ENCODE peak calls at places on chromosome 5, in nine cellular contexts. One of them, this sample, is unnamed.

GRCh38 chr5:143426437-143426991 is 23.0 kb upstream of the NR3C1 start:
- DNase-seq in sigmoid colon: no peak
- DNase-seq in SK-N-SH: no peak
- DNase-seq in stomach: no peak
- DNase-seq in GM23338: no peak
- DNase-seq in HL-60: no peak
- DNase-seq in GM12878: no peak
- DNase-seq in GM12892: no peak
- DNase-seq in transverse colon: no peak
- DNase-seq in this sample: no peak

GRCh38 chr5:139104577-139105271 is 93.4 kb downstream of the SIL1 start:
- DNase-seq in SK-N-SH: no peak
- DNase-seq in transverse colon: peak
- DNase-seq in GM23338: no peak
- DNase-seq in GM12878: no peak
- DNase-seq in HL-60: no peak
- DNase-seq in sigmoid colon: peak
- DNase-seq in GM12892: no peak
- DNase-seq in stomach: no peak
- DNase-seq in this sample: no peak

GRCh38 chr5:127936439-127936972 is 147.1 kb upstream of the SLC12A2 start:
- DNase-seq in stomach: no peak
- DNase-seq in sigmoid colon: no peak
- DNase-seq in SK-N-SH: no peak
- DNase-seq in GM12878: no peak
- DNase-seq in HL-60: no peak
- DNase-seq in transverse colon: no peak
- DNase-seq in GM12892: no peak
- DNase-seq in GM23338: no peak
- DNase-seq in this sample: no peak

GRCh38 chr5:142046191-142046590 is 33.4 kb upstream of the GNPDA1 start:
- DNase-seq in stomach: no peak
- DNase-seq in GM12878: no peak
- DNase-seq in sigmoid colon: no peak
- DNase-seq in transverse colon: no peak
- DNase-seq in HL-60: no peak
- DNase-seq in GM12892: no peak
- DNase-seq in SK-N-SH: no peak
- DNase-seq in GM23338: no peak
- DNase-seq in this sample: no peak

GRCh38 chr5:149999359-149999758 is 1.1 kb downstream of the TIGD6 start:
- DNase-seq in SK-N-SH: no peak
- DNase-seq in sigmoid colon: no peak
- DNase-seq in GM23338: no peak
- DNase-seq in stomach: no peak
- DNase-seq in GM12892: no peak
- DNase-seq in GM12878: no peak
- DNase-seq in HL-60: no peak
- DNase-seq in transverse colon: no peak
- DNase-seq in this sample: no peak

GRCh38 chr5:116864157-116864837 is 289.7 kb upstream of the SEMA6A start:
- DNase-seq in GM12878: no peak
- DNase-seq in GM23338: peak
- DNase-seq in sigmoid colon: no peak
- DNase-seq in GM12892: no peak
- DNase-seq in transverse colon: no peak
- DNase-seq in SK-N-SH: peak
- DNase-seq in stomach: no peak
- DNase-seq in HL-60: no peak
- DNase-seq in this sample: no peak

GRCh38 chr5:39198080-39198479 is 21.3 kb downstream of the FYB1 start:
- DNase-seq in stomach: no peak
- DNase-seq in sigmoid colon: no peak
- DNase-seq in HL-60: no peak
- DNase-seq in transverse colon: no peak
- DNase-seq in GM23338: no peak
- DNase-seq in GM12892: no peak
- DNase-seq in GM12878: no peak
- DNase-seq in SK-N-SH: no peak
- DNase-seq in this sample: no peak

GRCh38 chr5:76521240-76521758 is 101.9 kb downstream of the F2RL2 start:
- DNase-seq in GM12878: no peak
- DNase-seq in SK-N-SH: no peak
- DNase-seq in sigmoid colon: no peak
- DNase-seq in GM12892: peak
- DNase-seq in stomach: no peak
- DNase-seq in GM23338: no peak
- DNase-seq in transverse colon: no peak
- DNase-seq in HL-60: no peak
- DNase-seq in this sample: no peak

GRCh38 chr5:72244862-72245371 is 75.1 kb downstream of the MRPS27 start:
- DNase-seq in transverse colon: no peak
- DNase-seq in GM23338: peak
- DNase-seq in GM12892: no peak
- DNase-seq in stomach: no peak
- DNase-seq in GM12878: no peak
- DNase-seq in sigmoid colon: no peak
- DNase-seq in HL-60: peak
- DNase-seq in SK-N-SH: peak
- DNase-seq in this sample: no peak

GRCh38 chr5:128673970-128674369 is 135.9 kb upstream of the FBN2 start:
- DNase-seq in SK-N-SH: no peak
- DNase-seq in HL-60: no peak
- DNase-seq in GM23338: peak
- DNase-seq in sigmoid colon: no peak
- DNase-seq in stomach: no peak
- DNase-seq in transverse colon: no peak
- DNase-seq in GM12878: no peak
- DNase-seq in GM12892: no peak
- DNase-seq in this sample: no peak

GRCh38 chr5:135332519-135333150 is 66.4 kb downstream of the MACROH2A1 start:
- DNase-seq in GM23338: peak
- DNase-seq in sigmoid colon: no peak
- DNase-seq in GM12878: no peak
- DNase-seq in HL-60: peak
- DNase-seq in SK-N-SH: peak
- DNase-seq in stomach: no peak
- DNase-seq in GM12892: no peak
- DNase-seq in transverse colon: no peak
- DNase-seq in this sample: peak

GRCh38 chr5:172714491-172715420 is 56.2 kb downstream of the DUSP1 start:
- DNase-seq in HL-60: peak
- DNase-seq in GM12892: peak
- DNase-seq in SK-N-SH: peak
- DNase-seq in stomach: peak
- DNase-seq in transverse colon: peak
- DNase-seq in GM23338: peak
- DNase-seq in sigmoid colon: peak
- DNase-seq in GM12878: no peak
- DNase-seq in this sample: peak

DNA sequence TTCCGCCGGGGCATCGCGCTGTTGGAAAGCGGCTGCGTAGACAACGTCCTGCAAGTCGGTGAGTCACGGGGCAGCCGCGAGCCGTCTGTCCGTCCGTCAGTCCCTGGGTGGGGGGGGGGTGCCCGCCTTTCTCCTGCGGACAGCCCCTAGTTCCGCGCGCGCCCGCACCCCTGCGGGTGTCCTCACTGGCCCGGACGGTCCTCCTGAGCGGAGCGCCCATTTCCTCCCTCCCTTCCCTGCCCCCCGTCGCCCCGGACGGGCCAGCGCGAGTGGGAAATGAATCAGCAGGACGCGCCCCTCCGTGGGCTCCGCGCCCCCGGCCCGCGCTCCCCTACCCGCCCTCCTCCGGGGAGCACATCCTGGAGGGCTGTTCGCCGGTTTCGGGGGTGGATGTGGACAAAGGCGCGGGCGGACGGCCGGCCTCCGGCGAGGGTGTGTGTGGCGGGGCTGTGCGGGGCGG is 863 bp downstream of the ZSWIM6 start:
- DNase-seq in transverse colon: peak
- DNase-seq in GM23338: peak
- DNase-seq in SK-N-SH: peak
- DNase-seq in GM12878: no peak
- DNase-seq in stomach: peak
- DNase-seq in GM12892: peak
- DNase-seq in sigmoid colon: peak
- DNase-seq in HL-60: peak
- DNase-seq in this sample: peak
- TF ChIP-seq POLR2AphosphoS5 in transverse colon: no peak
- TF ChIP-seq POLR2AphosphoS5 in GM23338: no peak
- TF ChIP-seq POLR2AphosphoS5 in SK-N-SH: no peak
- TF ChIP-seq POLR2AphosphoS5 in GM12878: no peak
- TF ChIP-seq POLR2AphosphoS5 in stomach: no peak
- TF ChIP-seq POLR2AphosphoS5 in GM12892: no peak
- TF ChIP-seq POLR2AphosphoS5 in sigmoid colon: peak
- TF ChIP-seq POLR2AphosphoS5 in HL-60: no peak
- TF ChIP-seq POLR2AphosphoS5 in this sample: no peak

DNA sequence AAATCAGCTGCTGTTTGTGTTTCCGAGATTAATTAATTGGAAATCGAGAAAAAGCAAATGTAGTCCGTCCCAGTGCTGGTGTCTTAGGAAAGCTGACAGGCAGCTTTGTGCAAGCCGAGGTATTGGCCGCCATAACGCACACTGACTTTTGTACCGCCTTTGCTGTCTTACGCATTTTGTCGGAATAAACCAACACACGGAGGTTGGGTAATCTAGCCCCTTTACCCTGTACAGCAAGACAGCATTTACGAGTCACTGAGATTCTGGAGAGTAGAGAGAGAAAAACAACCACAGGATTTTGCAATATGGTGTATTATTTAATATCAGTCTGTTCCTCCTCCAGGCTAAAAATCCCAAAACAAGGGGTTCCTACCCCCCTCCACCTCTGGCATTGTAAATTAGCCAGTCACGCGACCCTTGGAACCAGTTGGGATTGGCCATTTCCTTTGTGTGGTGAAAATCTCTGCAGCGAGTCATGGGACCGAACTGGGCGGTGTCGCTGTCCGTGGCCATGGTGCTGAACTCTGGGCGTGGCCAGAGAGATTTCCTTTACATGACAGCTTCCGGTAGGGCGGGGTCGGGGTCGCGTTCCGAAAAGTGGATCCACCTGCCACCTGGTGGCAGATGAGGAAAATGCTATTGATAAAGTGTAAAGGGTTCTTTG is 10.3 kb upstream of the PCDHB1 start:
- DNase-seq in GM12892: peak
- DNase-seq in stomach: peak
- DNase-seq in HL-60: peak
- DNase-seq in SK-N-SH: peak
- DNase-seq in GM23338: peak
- DNase-seq in sigmoid colon: peak
- DNase-seq in transverse colon: peak
- DNase-seq in GM12878: no peak
- DNase-seq in this sample: peak
- TF ChIP-seq POLR2AphosphoS5 in GM12892: no peak
- TF ChIP-seq POLR2AphosphoS5 in stomach: peak
- TF ChIP-seq POLR2AphosphoS5 in HL-60: no peak
- TF ChIP-seq POLR2AphosphoS5 in SK-N-SH: peak
- TF ChIP-seq POLR2AphosphoS5 in GM23338: peak
- TF ChIP-seq POLR2AphosphoS5 in sigmoid colon: peak
- TF ChIP-seq POLR2AphosphoS5 in transverse colon: peak
- TF ChIP-seq POLR2AphosphoS5 in GM12878: no peak
- TF ChIP-seq POLR2AphosphoS5 in this sample: no peak

DNA sequence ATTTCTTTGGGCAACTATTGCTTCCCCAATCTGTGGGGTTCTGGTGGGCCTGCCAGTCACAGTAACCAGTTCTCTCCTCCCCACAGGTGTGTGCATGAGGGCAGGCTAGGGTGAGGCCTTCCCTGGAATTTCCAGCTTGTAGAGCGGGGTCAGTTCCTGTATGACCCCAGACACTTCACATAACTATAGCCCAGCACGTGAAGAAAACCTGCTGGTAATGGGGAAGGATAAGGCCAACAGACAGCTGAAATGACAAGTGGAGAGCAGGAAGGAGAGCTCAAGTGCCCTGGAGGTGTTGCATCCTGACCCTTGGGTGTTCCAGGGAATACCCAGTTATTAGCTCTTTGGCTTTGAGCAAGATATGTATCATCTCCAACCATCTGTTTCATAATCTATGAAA is 142.2 kb downstream of the CDC42SE2 start:
- DNase-seq in GM12892: no peak
- DNase-seq in GM23338: no peak
- DNase-seq in stomach: no peak
- DNase-seq in GM12878: no peak
- DNase-seq in sigmoid colon: no peak
- DNase-seq in HL-60: no peak
- DNase-seq in SK-N-SH: no peak
- DNase-seq in transverse colon: no peak
- DNase-seq in this sample: no peak
- TF ChIP-seq POLR2AphosphoS5 in GM12892: no peak
- TF ChIP-seq POLR2AphosphoS5 in GM23338: no peak
- TF ChIP-seq POLR2AphosphoS5 in stomach: no peak
- TF ChIP-seq POLR2AphosphoS5 in GM12878: no peak
- TF ChIP-seq POLR2AphosphoS5 in sigmoid colon: no peak
- TF ChIP-seq POLR2AphosphoS5 in HL-60: no peak
- TF ChIP-seq POLR2AphosphoS5 in SK-N-SH: no peak
- TF ChIP-seq POLR2AphosphoS5 in transverse colon: no peak
- TF ChIP-seq POLR2AphosphoS5 in this sample: no peak

GRCh38 chr5:1542011-1542410 is 18.3 kb upstream of the LPCAT1 start:
- DNase-seq in GM12892: no peak
- DNase-seq in SK-N-SH: no peak
- DNase-seq in stomach: no peak
- DNase-seq in HL-60: no peak
- DNase-seq in sigmoid colon: peak
- DNase-seq in GM23338: no peak
- DNase-seq in transverse colon: no peak
- DNase-seq in GM12878: no peak
- DNase-seq in this sample: no peak

GRCh38 chr5:1543398-1544293 is 19.9 kb upstream of the LPCAT1 start:
- DNase-seq in sigmoid colon: peak
- DNase-seq in SK-N-SH: no peak
- DNase-seq in stomach: no peak
- DNase-seq in GM12878: no peak
- DNase-seq in GM23338: no peak
- DNase-seq in GM12892: no peak
- DNase-seq in transverse colon: no peak
- DNase-seq in HL-60: no peak
- DNase-seq in this sample: no peak

GRCh38 chr5:1541662-1542008 is 17.9 kb upstream of the LPCAT1 start:
- DNase-seq in GM12878: no peak
- DNase-seq in GM23338: no peak
- DNase-seq in sigmoid colon: no peak
- DNase-seq in stomach: no peak
- DNase-seq in HL-60: no peak
- DNase-seq in GM12892: no peak
- DNase-seq in SK-N-SH: no peak
- DNase-seq in transverse colon: no peak
- DNase-seq in this sample: no peak

GRCh38 chr5:1544294-1545010 is 20.7 kb upstream of the LPCAT1 start:
- DNase-seq in GM23338: no peak
- DNase-seq in sigmoid colon: peak
- DNase-seq in GM12878: no peak
- DNase-seq in HL-60: no peak
- DNase-seq in SK-N-SH: no peak
- DNase-seq in stomach: no peak
- DNase-seq in transverse colon: no peak
- DNase-seq in GM12892: no peak
- DNase-seq in this sample: no peak

DNA sequence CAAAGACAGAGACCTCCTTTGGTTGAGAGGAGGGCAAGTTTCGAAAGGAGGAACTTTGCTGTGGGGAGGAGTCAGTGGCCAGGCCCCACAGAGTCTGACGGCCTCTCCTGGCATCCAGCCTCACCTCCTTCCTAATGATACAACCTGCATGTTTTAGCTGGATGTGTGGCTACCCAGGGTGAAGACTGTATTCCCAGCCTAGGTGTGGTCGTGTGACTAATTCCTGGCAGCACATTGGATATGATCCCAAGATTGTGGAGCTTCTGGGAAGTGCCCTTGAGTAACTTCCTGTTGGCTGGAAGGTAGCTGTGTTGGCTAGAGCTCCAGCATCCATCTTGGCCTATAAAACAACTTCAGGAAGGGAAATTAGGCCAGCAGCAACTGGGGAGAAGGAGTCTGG is 19.0 kb upstream of the LPCAT1 start:
- DNase-seq in SK-N-SH: no peak
- DNase-seq in HL-60: no peak
- DNase-seq in transverse colon: peak
- DNase-seq in sigmoid colon: peak
- DNase-seq in GM12878: no peak
- DNase-seq in stomach: peak
- DNase-seq in GM12892: no peak
- DNase-seq in GM23338: no peak
- DNase-seq in this sample: no peak
- TF ChIP-seq POLR2AphosphoS5 in SK-N-SH: no peak
- TF ChIP-seq POLR2AphosphoS5 in HL-60: no peak
- TF ChIP-seq POLR2AphosphoS5 in transverse colon: peak
- TF ChIP-seq POLR2AphosphoS5 in sigmoid colon: peak
- TF ChIP-seq POLR2AphosphoS5 in GM12878: no peak
- TF ChIP-seq POLR2AphosphoS5 in stomach: peak
- TF ChIP-seq POLR2AphosphoS5 in GM12892: no peak
- TF ChIP-seq POLR2AphosphoS5 in GM23338: no peak
- TF ChIP-seq POLR2AphosphoS5 in this sample: no peak